ENCODE peak calls at places on chromosomes 13 and 19, in nine cellular contexts. One of them, this sample, is unnamed. For H3K27me3, the result is how much of the 10 kb centered on the place peaks cover.

GRCh38 chr19:13162749-13163608 is 12.8 kb downstream of the IER2 start:
- DNase-seq in mesendoderm: peak
- DNase-seq in GM23248: peak
- DNase-seq in psoas muscle: peak
- DNase-seq in left ventricle myocardium inferior: peak
- DNase-seq in CD4-positive, alpha-beta T cell: peak
- DNase-seq in hepatocyte: peak
- DNase-seq in heart right ventricle: peak
- DNase-seq in endodermal cell: peak
- DNase-seq in this sample: peak

GRCh38 chr19:47523473-47523872 is 8.6 kb upstream of the NAPA start:
- DNase-seq in mesendoderm: no peak
- DNase-seq in GM23248: no peak
- DNase-seq in psoas muscle: no peak
- DNase-seq in left ventricle myocardium inferior: no peak
- DNase-seq in CD4-positive, alpha-beta T cell: no peak
- DNase-seq in hepatocyte: no peak
- DNase-seq in heart right ventricle: no peak
- DNase-seq in endodermal cell: no peak
- DNase-seq in this sample: no peak

GRCh38 chr19:15195987-15196682 is 4.7 kb downstream of the NOTCH3 start:
- DNase-seq in mesendoderm: peak
- DNase-seq in GM23248: peak
- DNase-seq in psoas muscle: no peak
- DNase-seq in left ventricle myocardium inferior: no peak
- DNase-seq in CD4-positive, alpha-beta T cell: no peak
- DNase-seq in hepatocyte: peak
- DNase-seq in heart right ventricle: no peak
- DNase-seq in endodermal cell: peak
- DNase-seq in this sample: no peak

GRCh38 chr19:41273076-41273475 is 8.9 kb downstream of the HNRNPUL1 start:
- DNase-seq in mesendoderm: no peak
- DNase-seq in GM23248: no peak
- DNase-seq in psoas muscle: no peak
- DNase-seq in left ventricle myocardium inferior: no peak
- DNase-seq in CD4-positive, alpha-beta T cell: no peak
- DNase-seq in hepatocyte: no peak
- DNase-seq in heart right ventricle: no peak
- DNase-seq in endodermal cell: no peak
- DNase-seq in this sample: no peak

GRCh38 chr13:95296326-95296939 is 4.8 kb downstream of the ABCC4 start:
- DNase-seq in mesendoderm: peak
- DNase-seq in GM23248: peak
- DNase-seq in psoas muscle: peak
- DNase-seq in left ventricle myocardium inferior: peak
- DNase-seq in CD4-positive, alpha-beta T cell: peak
- DNase-seq in hepatocyte: peak
- DNase-seq in heart right ventricle: peak
- DNase-seq in endodermal cell: peak
- DNase-seq in this sample: peak

GRCh38 chr19:1445932-1446712 is 3.8 kb upstream of the APC2 start:
- DNase-seq in mesendoderm: no peak
- DNase-seq in GM23248: no peak
- DNase-seq in psoas muscle: no peak
- DNase-seq in left ventricle myocardium inferior: no peak
- DNase-seq in CD4-positive, alpha-beta T cell: no peak
- DNase-seq in hepatocyte: peak
- DNase-seq in heart right ventricle: no peak
- DNase-seq in endodermal cell: peak
- DNase-seq in this sample: no peak

GRCh38 chr19:44869728-44870470 is 21.2 kb upstream of the TOMM40 start:
- DNase-seq in mesendoderm: no peak
- DNase-seq in GM23248: peak
- DNase-seq in psoas muscle: peak
- DNase-seq in left ventricle myocardium inferior: no peak
- DNase-seq in CD4-positive, alpha-beta T cell: no peak
- DNase-seq in hepatocyte: no peak
- DNase-seq in heart right ventricle: no peak
- DNase-seq in endodermal cell: no peak
- DNase-seq in this sample: peak

GRCh38 chr13:67351915-67352314 is 121.8 kb upstream of the PCDH9 start:
- DNase-seq in mesendoderm: no peak
- DNase-seq in GM23248: no peak
- DNase-seq in psoas muscle: no peak
- DNase-seq in left ventricle myocardium inferior: no peak
- DNase-seq in CD4-positive, alpha-beta T cell: no peak
- DNase-seq in hepatocyte: no peak
- DNase-seq in heart right ventricle: no peak
- DNase-seq in endodermal cell: no peak
- DNase-seq in this sample: no peak

DNA sequence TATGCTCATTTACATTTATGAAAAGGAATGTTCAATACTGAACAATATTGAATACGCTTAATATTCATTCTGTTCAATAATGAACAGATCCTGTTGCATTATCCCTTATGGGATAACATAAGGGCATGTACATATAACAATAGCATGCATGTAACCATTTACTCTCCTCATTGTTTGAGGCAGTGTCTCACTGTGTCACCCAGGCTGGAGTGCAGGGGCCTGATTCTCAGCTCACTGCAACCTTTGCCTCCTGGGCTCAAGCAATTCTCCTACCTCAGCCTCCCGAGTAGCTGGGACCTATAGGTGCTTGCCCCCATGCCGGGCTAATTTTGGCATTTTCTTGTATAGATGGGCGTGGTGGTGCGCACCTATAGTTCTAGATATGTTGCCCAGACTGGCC is 4.8 kb upstream of the DGKH start:
- DNase-seq in mesendoderm: no peak
- DNase-seq in GM23248: no peak
- DNase-seq in psoas muscle: no peak
- DNase-seq in left ventricle myocardium inferior: no peak
- DNase-seq in CD4-positive, alpha-beta T cell: no peak
- DNase-seq in hepatocyte: no peak
- DNase-seq in heart right ventricle: no peak
- DNase-seq in endodermal cell: no peak
- DNase-seq in this sample: no peak
- H3K27me3 ChIP-seq in mesendoderm: under half
- H3K27me3 ChIP-seq in GM23248: under half
- H3K27me3 ChIP-seq in psoas muscle: under half
- H3K27me3 ChIP-seq in left ventricle myocardium inferior: under half
- H3K27me3 ChIP-seq in CD4-positive, alpha-beta T cell: under half
- H3K27me3 ChIP-seq in hepatocyte: under half
- H3K27me3 ChIP-seq in heart right ventricle: under half
- H3K27me3 ChIP-seq in endodermal cell: under half
- H3K27me3 ChIP-seq in this sample: under half

GRCh38 chr13:99929866-99930265 is 41.7 kb downstream of the ZIC5 start:
- DNase-seq in mesendoderm: no peak
- DNase-seq in GM23248: no peak
- DNase-seq in psoas muscle: no peak
- DNase-seq in left ventricle myocardium inferior: no peak
- DNase-seq in CD4-positive, alpha-beta T cell: no peak
- DNase-seq in hepatocyte: no peak
- DNase-seq in heart right ventricle: no peak
- DNase-seq in endodermal cell: no peak
- DNase-seq in this sample: no peak

GRCh38 chr13:99922631-99923404 is 48.7 kb downstream of the ZIC5 start:
- DNase-seq in mesendoderm: no peak
- DNase-seq in GM23248: no peak
- DNase-seq in psoas muscle: no peak
- DNase-seq in left ventricle myocardium inferior: no peak
- DNase-seq in CD4-positive, alpha-beta T cell: no peak
- DNase-seq in hepatocyte: no peak
- DNase-seq in heart right ventricle: no peak
- DNase-seq in endodermal cell: no peak
- DNase-seq in this sample: no peak

GRCh38 chr13:99930925-99931324 is 40.6 kb downstream of the ZIC5 start:
- DNase-seq in mesendoderm: no peak
- DNase-seq in GM23248: no peak
- DNase-seq in psoas muscle: no peak
- DNase-seq in left ventricle myocardium inferior: no peak
- DNase-seq in CD4-positive, alpha-beta T cell: no peak
- DNase-seq in hepatocyte: no peak
- DNase-seq in heart right ventricle: no peak
- DNase-seq in endodermal cell: no peak
- DNase-seq in this sample: no peak

GRCh38 chr13:99923877-99924582 is 47.5 kb downstream of the ZIC5 start:
- DNase-seq in mesendoderm: no peak
- DNase-seq in GM23248: no peak
- DNase-seq in psoas muscle: no peak
- DNase-seq in left ventricle myocardium inferior: no peak
- DNase-seq in CD4-positive, alpha-beta T cell: no peak
- DNase-seq in hepatocyte: no peak
- DNase-seq in heart right ventricle: no peak
- DNase-seq in endodermal cell: no peak
- DNase-seq in this sample: no peak

GRCh38 chr13:99926014-99926731 is 45.4 kb downstream of the ZIC5 start:
- DNase-seq in mesendoderm: no peak
- DNase-seq in GM23248: peak
- DNase-seq in psoas muscle: no peak
- DNase-seq in left ventricle myocardium inferior: no peak
- DNase-seq in CD4-positive, alpha-beta T cell: no peak
- DNase-seq in hepatocyte: no peak
- DNase-seq in heart right ventricle: no peak
- DNase-seq in endodermal cell: no peak
- DNase-seq in this sample: no peak
- H3K27me3 ChIP-seq in mesendoderm: under half
- H3K27me3 ChIP-seq in GM23248: under half
- H3K27me3 ChIP-seq in psoas muscle: under half
- H3K27me3 ChIP-seq in left ventricle myocardium inferior: half or more
- H3K27me3 ChIP-seq in CD4-positive, alpha-beta T cell: under half
- H3K27me3 ChIP-seq in hepatocyte: under half
- H3K27me3 ChIP-seq in heart right ventricle: half or more
- H3K27me3 ChIP-seq in endodermal cell: under half
- H3K27me3 ChIP-seq in this sample: under half

GRCh38 chr19:54364775-54365257 is at the start of gene LAIR1:
- DNase-seq in mesendoderm: no peak
- DNase-seq in GM23248: no peak
- DNase-seq in psoas muscle: peak
- DNase-seq in left ventricle myocardium inferior: no peak
- DNase-seq in CD4-positive, alpha-beta T cell: peak
- DNase-seq in hepatocyte: no peak
- DNase-seq in heart right ventricle: peak
- DNase-seq in endodermal cell: no peak
- DNase-seq in this sample: no peak

GRCh38 chr19:54366811-54367210 is 2.1 kb upstream of the LAIR1 start:
- DNase-seq in mesendoderm: no peak
- DNase-seq in GM23248: no peak
- DNase-seq in psoas muscle: no peak
- DNase-seq in left ventricle myocardium inferior: no peak
- DNase-seq in CD4-positive, alpha-beta T cell: no peak
- DNase-seq in hepatocyte: no peak
- DNase-seq in heart right ventricle: no peak
- DNase-seq in endodermal cell: no peak
- DNase-seq in this sample: no peak

GRCh38 chr19:54373781-54374266 is 9.1 kb upstream of the LAIR1 start:
- DNase-seq in mesendoderm: no peak
- DNase-seq in GM23248: no peak
- DNase-seq in psoas muscle: no peak
- DNase-seq in left ventricle myocardium inferior: no peak
- DNase-seq in CD4-positive, alpha-beta T cell: no peak
- DNase-seq in hepatocyte: no peak
- DNase-seq in heart right ventricle: no peak
- DNase-seq in endodermal cell: no peak
- DNase-seq in this sample: no peak

DNA sequence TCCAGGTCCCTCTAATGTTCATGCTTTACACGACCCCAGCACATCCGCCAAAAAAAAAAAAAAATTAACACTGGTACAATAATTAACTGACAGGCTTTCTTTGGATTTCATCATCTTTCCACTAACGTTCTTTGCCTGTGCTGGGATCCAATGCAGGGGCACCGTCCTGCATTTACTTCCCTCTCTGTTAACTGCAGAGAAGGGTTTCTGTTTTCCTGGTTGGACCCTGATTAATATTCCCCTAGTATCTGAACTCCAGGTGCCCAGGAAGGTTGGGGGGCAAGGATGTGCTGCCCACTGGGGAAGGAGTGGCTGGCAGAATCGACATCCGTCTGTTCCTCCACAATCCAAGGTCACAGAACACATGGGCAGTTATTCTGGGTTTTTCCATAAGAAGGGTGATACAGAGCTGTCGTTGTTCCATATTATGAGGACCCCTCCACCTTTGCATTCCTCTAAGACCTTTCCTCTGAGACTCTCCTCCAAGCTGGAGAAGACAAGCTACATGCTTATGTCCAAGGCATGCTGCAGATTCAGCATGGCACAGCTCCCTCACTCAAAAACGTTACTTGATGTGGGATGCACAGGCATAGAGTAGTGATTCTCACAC is 4.5 kb upstream of the LAIR1 start:
- DNase-seq in mesendoderm: no peak
- DNase-seq in GM23248: no peak
- DNase-seq in psoas muscle: no peak
- DNase-seq in left ventricle myocardium inferior: no peak
- DNase-seq in CD4-positive, alpha-beta T cell: no peak
- DNase-seq in hepatocyte: no peak
- DNase-seq in heart right ventricle: no peak
- DNase-seq in endodermal cell: no peak
- DNase-seq in this sample: no peak
- H3K27me3 ChIP-seq in mesendoderm: under half
- H3K27me3 ChIP-seq in GM23248: under half
- H3K27me3 ChIP-seq in psoas muscle: under half
- H3K27me3 ChIP-seq in left ventricle myocardium inferior: under half
- H3K27me3 ChIP-seq in CD4-positive, alpha-beta T cell: under half
- H3K27me3 ChIP-seq in hepatocyte: under half
- H3K27me3 ChIP-seq in heart right ventricle: under half
- H3K27me3 ChIP-seq in endodermal cell: under half
- H3K27me3 ChIP-seq in this sample: under half

GRCh38 chr19:33210266-33210940 is 15.2 kb downstream of the SLC7A10 start:
- DNase-seq in mesendoderm: no peak
- DNase-seq in GM23248: no peak
- DNase-seq in psoas muscle: peak
- DNase-seq in left ventricle myocardium inferior: no peak
- DNase-seq in CD4-positive, alpha-beta T cell: no peak
- DNase-seq in hepatocyte: no peak
- DNase-seq in heart right ventricle: no peak
- DNase-seq in endodermal cell: no peak
- DNase-seq in this sample: no peak

GRCh38 chr19:33214621-33215020 is 11.0 kb downstream of the SLC7A10 start:
- DNase-seq in mesendoderm: peak
- DNase-seq in GM23248: peak
- DNase-seq in psoas muscle: peak
- DNase-seq in left ventricle myocardium inferior: no peak
- DNase-seq in CD4-positive, alpha-beta T cell: no peak
- DNase-seq in hepatocyte: peak
- DNase-seq in heart right ventricle: no peak
- DNase-seq in endodermal cell: peak
- DNase-seq in this sample: peak

GRCh38 chr19:33212773-33213172 is 12.9 kb downstream of the SLC7A10 start:
- DNase-seq in mesendoderm: no peak
- DNase-seq in GM23248: no peak
- DNase-seq in psoas muscle: peak
- DNase-seq in left ventricle myocardium inferior: no peak
- DNase-seq in CD4-positive, alpha-beta T cell: no peak
- DNase-seq in hepatocyte: no peak
- DNase-seq in heart right ventricle: no peak
- DNase-seq in endodermal cell: no peak
- DNase-seq in this sample: no peak

GRCh38 chr19:33209844-33210230 is 15.7 kb downstream of the LRP3 start:
- DNase-seq in mesendoderm: no peak
- DNase-seq in GM23248: no peak
- DNase-seq in psoas muscle: no peak
- DNase-seq in left ventricle myocardium inferior: no peak
- DNase-seq in CD4-positive, alpha-beta T cell: no peak
- DNase-seq in hepatocyte: no peak
- DNase-seq in heart right ventricle: no peak
- DNase-seq in endodermal cell: no peak
- DNase-seq in this sample: no peak

GRCh38 chr19:33212024-33212772 is 13.5 kb downstream of the SLC7A10 start:
- DNase-seq in mesendoderm: no peak
- DNase-seq in GM23248: no peak
- DNase-seq in psoas muscle: peak
- DNase-seq in left ventricle myocardium inferior: no peak
- DNase-seq in CD4-positive, alpha-beta T cell: no peak
- DNase-seq in hepatocyte: no peak
- DNase-seq in heart right ventricle: no peak
- DNase-seq in endodermal cell: no peak
- DNase-seq in this sample: no peak
- H3K27me3 ChIP-seq in mesendoderm: under half
- H3K27me3 ChIP-seq in GM23248: under half
- H3K27me3 ChIP-seq in psoas muscle: under half
- H3K27me3 ChIP-seq in left ventricle myocardium inferior: under half
- H3K27me3 ChIP-seq in CD4-positive, alpha-beta T cell: under half
- H3K27me3 ChIP-seq in hepatocyte: under half
- H3K27me3 ChIP-seq in heart right ventricle: under half
- H3K27me3 ChIP-seq in endodermal cell: under half
- H3K27me3 ChIP-seq in this sample: under half